ENCODE peak calls at places on chromosomes 1 and 21, in seven cellular contexts. I is A549; B is right lobe of liver; Y is nucleus accumbens; F is Calu3; S is stimulated activated CD4-positive, alpha-beta T cell treated with anti-CD3 and anti-CD28 coated beads, Interleukin-2, amount 100 ng/mL, for 24 hours; T is cardiac fibroblast. M is an unnamed sample.

GRCh38 chr1:227901906-227902640 is 45.7 kb downstream of the WNT9A start:
- DNase-seq in I (peak), T (peak), S (no peak), F (no peak), B (peak), Y (no peak), M (no peak)

GRCh38 chr1:29292344-29292743 is 56.0 kb downstream of the PTPRU start:
- DNase-seq in T (peak), B (no peak), Y (no peak), S (no peak), F (no peak), I (no peak), M (no peak)

GRCh38 chr1:94098585-94099111 is 22.3 kb downstream of the ABCA4 start:
- DNase-seq in B (no peak), I (no peak), T (no peak), F (no peak), Y (no peak), S (no peak), M (no peak)

GRCh38 chr1:232538224-232538942 is 91.5 kb downstream of the SIPA1L2 start:
- DNase-seq in F (no peak), T (peak), Y (peak), S (no peak), B (no peak), I (peak), M (no peak)

GRCh38 chr1:6205849-6206845 is at the start of gene RNF207:
- DNase-seq in B (peak), S (peak), Y (no peak), I (peak), T (peak), F (peak), M (no peak)

GRCh38 chr1:157596384-157596783 is 1.5 kb downstream of the FCRL4 start:
- DNase-seq in S (no peak), Y (no peak), B (no peak), I (no peak), T (no peak), F (no peak), M (no peak)

GRCh38 chr1:6351480-6352137 is 42.0 kb downstream of the ACOT7 start:
- DNase-seq in B (peak), I (no peak), F (no peak), T (no peak), Y (no peak), S (no peak), M (no peak)

GRCh38 chr1:53068314-53069084 is 6.5 kb downstream of the PODN start:
- DNase-seq in I (no peak), B (no peak), S (no peak), F (no peak), T (no peak), Y (no peak), M (no peak)

GRCh38 chr21:39349211-39350093 is 564 bp upstream of the HMGN1 start:
- DNase-seq in Y (peak), B (peak), I (peak), S (peak), F (peak), T (peak), M (peak)

GRCh38 chr1:233215135-233215722 is 80.3 kb downstream of the PCNX2 start:
- DNase-seq in I (no peak), S (no peak), Y (no peak), T (no peak), F (no peak), B (no peak), M (no peak)

GRCh38 chr1:2522230-2522629 is 4.2 kb downstream of the PANK4 start:
- DNase-seq in Y (no peak), T (no peak), B (no peak), S (no peak), I (no peak), F (no peak), M (no peak)

GRCh38 chr1:233242827-233243483 is 52.6 kb downstream of the PCNX2 start:
- DNase-seq in B (no peak), F (no peak), T (no peak), I (no peak), Y (no peak), S (no peak), M (no peak)

GRCh38 chr1:41408691-41409090 is 47.5 kb downstream of the FOXO6 start:
- DNase-seq in T (no peak), S (no peak), I (no peak), F (no peak), Y (no peak), B (no peak), M (no peak)

GRCh38 chr1:19179597-19180271 is 30.3 kb downstream of the UBR4 start:
- DNase-seq in I (peak), F (no peak), B (no peak), T (peak), Y (no peak), S (peak), M (no peak)

GRCh38 chr1:212613440-212614335 is 5.1 kb downstream of the ATF3 start:
- DNase-seq in F (no peak), Y (no peak), B (no peak), I (no peak), T (peak), S (no peak), M (no peak)

GRCh38 chr1:227788279-227789041 is 27.0 kb upstream of the PRSS38 start:
- DNase-seq in B (peak), I (no peak), S (peak), F (peak), T (no peak), Y (no peak), M (peak)

GRCh38 chr1:243946946-243947345 is 96.9 kb upstream of the AKT3 start:
- DNase-seq in B (no peak), I (peak), Y (no peak), S (peak), T (peak), F (peak), M (no peak)

GRCh38 chr1:181353526-181353925 is 129.8 kb upstream of the CACNA1E start:
- DNase-seq in B (no peak), I (no peak), S (no peak), F (no peak), Y (no peak), T (no peak), M (no peak)

GRCh38 chr1:55699151-55699695 is 484.1 kb upstream of the USP24 start:
- DNase-seq in F (no peak), I (peak), T (no peak), Y (no peak), B (no peak), S (no peak), M (no peak)

GRCh38 chr1:230073371-230074035 is 6.5 kb downstream of the GALNT2 start:
- DNase-seq in T (peak), B (no peak), S (no peak), I (peak), Y (peak), F (no peak), M (peak)

GRCh38 chr1:240499012-240499411 is 112.9 kb downstream of the GREM2 start:
- DNase-seq in I (peak), T (peak), S (no peak), Y (no peak), F (no peak), B (no peak), M (no peak)

GRCh38 chr1:170663011-170663410 is 920 bp upstream of the PRRX1 start:
- DNase-seq in I (no peak), B (no peak), T (peak), S (no peak), F (no peak), Y (peak), M (no peak)

GRCh38 chr1:55313903-55314302 is 98.7 kb upstream of the USP24 start:
- DNase-seq in F (no peak), Y (no peak), T (peak), B (no peak), I (no peak), S (no peak), M (no peak)

GRCh38 chr1:56450004-56450666 is 129.2 kb downstream of the PLPP3 start:
- DNase-seq in F (no peak), B (no peak), I (no peak), T (no peak), Y (no peak), S (no peak), M (no peak)

GRCh38 chr1:165525708-165526107 is 18.1 kb upstream of the LRRC52 start:
- DNase-seq in I (no peak), T (no peak), S (no peak), Y (no peak), F (no peak), B (no peak), M (no peak)

GRCh38 chr1:7471836-7472235 is 299.3 kb upstream of the VAMP3 start:
- DNase-seq in F (no peak), I (no peak), B (no peak), Y (peak), S (no peak), T (peak), M (no peak)

GRCh38 chr1:59214764-59215208 is 82.1 kb upstream of the FGGY start:
- DNase-seq in T (no peak), S (no peak), Y (no peak), I (peak), F (peak), B (peak), M (no peak)

GRCh38 chr1:232123775-232124659 is 497.4 kb downstream of the DISC1 start:
- DNase-seq in B (no peak), I (no peak), Y (no peak), F (no peak), T (peak), S (no peak), M (no peak)

GRCh38 chr1:28417441-28418277 is 48.1 kb downstream of the PHACTR4 start:
- DNase-seq in T (peak), F (peak), Y (no peak), S (no peak), I (peak), B (no peak), M (no peak)

GRCh38 chr1:18787825-18788385 is 71.6 kb downstream of the TAS1R2 start:
- DNase-seq in B (no peak), T (no peak), F (no peak), I (no peak), Y (no peak), S (no peak), M (no peak)

GRCh38 chr1:6971699-6972098 is 186.4 kb downstream of the CAMTA1 start:
- DNase-seq in I (no peak), F (no peak), S (no peak), B (no peak), T (no peak), Y (no peak), M (no peak)

GRCh38 chr1:205976708-205977107 is 26.5 kb downstream of the RAB7B start:
- DNase-seq in B (no peak), S (no peak), Y (no peak), T (peak), I (peak), F (no peak), M (peak)